ENCODE peak calls at places on chromosomes 6 and 20, in six cellular contexts. K is ovary, G is stomach, Q is suprapubic skin, P is tibial nerve, B is sigmoid colon. Y is an unnamed sample.
A peak's percentile ranks its signal among the peaks of the same experiment; 100 is the strongest.

GRCh38 chr6:25423358-25423757 is 144.2 kb downstream of the CARMIL1 start:
- DNase-seq in K (no peak), G (no peak), Q (no peak), P (no peak), B (no peak), Y (no peak)

GRCh38 chr6:27893836-27894807 is 18.1 kb downstream of the OR2B2 start:
- DNase-seq in K (peak; percentile 82), G (peak; percentile 81), Q (peak; percentile 90), P (peak; percentile 86), B (peak; percentile 94), Y (peak; percentile 76)

GRCh38 chr20:2297352-2297717 is 1.5 kb downstream of the TGM3 start:
- DNase-seq in K (no peak), G (no peak), Q (no peak), P (no peak), B (no peak), Y (no peak)

GRCh38 chr20:24370911-24371695 is 98.3 kb upstream of the SYNDIG1 start:
- DNase-seq in K (no peak), G (no peak), Q (no peak), P (no peak), B (no peak), Y (no peak)

GRCh38 chr6:149831380-149831820 is 32.8 kb downstream of the LRP11 start:
- DNase-seq in K (no peak), G (no peak), Q (no peak), P (no peak), B (no peak), Y (no peak)

GRCh38 chr6:97203343-97203742 is 79.7 kb downstream of the MMS22L start:
- DNase-seq in K (no peak), G (no peak), Q (no peak), P (no peak), B (no peak), Y (no peak)

GRCh38 chr6:5534643-5535042 is 273.3 kb downstream of the FARS2 start:
- DNase-seq in K (no peak), G (no peak), Q (no peak), P (no peak), B (no peak), Y (no peak)

GRCh38 chr20:22561965-22562581 is 22.3 kb downstream of the FOXA2 start:
- DNase-seq in K (no peak), G (no peak), Q (no peak), P (no peak), B (no peak), Y (no peak)

GRCh38 chr6:124535746-124536145 is 426.5 kb upstream of the RNF217 start:
- DNase-seq in K (no peak), G (no peak), Q (no peak), P (no peak), B (no peak), Y (no peak)

GRCh38 chr20:13821876-13822275 is 37.0 kb downstream of the NDUFAF5 start:
- DNase-seq in K (no peak), G (no peak), Q (no peak), P (no peak), B (no peak), Y (peak; percentile 53)

GRCh38 chr6:93731306-93731705 is 311.9 kb upstream of the EPHA7 start:
- DNase-seq in K (no peak), G (no peak), Q (no peak), P (no peak), B (no peak), Y (no peak)

GRCh38 chr6:13561624-13562267 is 12.7 kb upstream of the SIRT5 start:
- DNase-seq in K (no peak), G (no peak), Q (no peak), P (peak; percentile 40), B (no peak), Y (no peak)

GRCh38 chr20:33878583-33878982 is 67.4 kb downstream of the CHMP4B start:
- DNase-seq in K (no peak), G (no peak), Q (no peak), P (no peak), B (no peak), Y (no peak)

GRCh38 chr6:142624978-142625715 is 319.8 kb downstream of the HIVEP2 start:
- DNase-seq in K (no peak), G (no peak), Q (no peak), P (no peak), B (no peak), Y (no peak)

GRCh38 chr20:61600061-61600460 is 348.0 kb downstream of the CDH4 start:
- DNase-seq in K (no peak), G (no peak), Q (no peak), P (no peak), B (no peak), Y (no peak)

GRCh38 chr20:18138266-18138582 is 561 bp downstream of the KAT14 start:
- DNase-seq in K (no peak), G (no peak), Q (no peak), P (no peak), B (no peak), Y (no peak)

GRCh38 chr6:116611020-116611419 is 5.3 kb upstream of the RSPH4A start:
- DNase-seq in K (no peak), G (no peak), Q (no peak), P (no peak), B (no peak), Y (no peak)

GRCh38 chr6:84618836-84619235 is 145.6 kb downstream of the TBX18 start:
- DNase-seq in K (no peak), G (no peak), Q (no peak), P (no peak), B (no peak), Y (no peak)

GRCh38 chr20:17796096-17796563 is 96.4 kb downstream of the BANF2 start:
- DNase-seq in K (peak; percentile 64), G (peak; percentile 35), Q (no peak), P (peak; percentile 74), B (peak; percentile 83), Y (peak; percentile 73)

GRCh38 chr6:117072134-117072533 is 193.2 kb upstream of the VGLL2 start:
- DNase-seq in K (no peak), G (no peak), Q (no peak), P (no peak), B (no peak), Y (no peak)

GRCh38 chr20:57445298-57445697 is 54.1 kb downstream of the RBM38 start:
- DNase-seq in K (peak; percentile 82), G (no peak), Q (no peak), P (no peak), B (peak; percentile 96), Y (no peak)

GRCh38 chr6:136524936-136525413 is 25.2 kb downstream of the MAP7 start:
- DNase-seq in K (no peak), G (no peak), Q (no peak), P (no peak), B (no peak), Y (no peak)

GRCh38 chr6:138467901-138468300 is 31.4 kb downstream of the NHSL1 start:
- DNase-seq in K (no peak), G (no peak), Q (no peak), P (no peak), B (no peak), Y (no peak)

GRCh38 chr20:63025534-63026331 is 19.0 kb upstream of the BHLHE23 start:
- DNase-seq in K (no peak), G (no peak), Q (no peak), P (no peak), B (no peak), Y (peak; percentile 78)

GRCh38 chr6:130269969-130270635 is 47.4 kb upstream of the SAMD3 start:
- DNase-seq in K (no peak), G (no peak), Q (no peak), P (no peak), B (no peak), Y (no peak)

GRCh38 chr6:71012871-71013456 is 56.1 kb upstream of the B3GAT2 start:
- DNase-seq in K (no peak), G (no peak), Q (no peak), P (peak; percentile 6), B (no peak), Y (no peak)

DNA sequence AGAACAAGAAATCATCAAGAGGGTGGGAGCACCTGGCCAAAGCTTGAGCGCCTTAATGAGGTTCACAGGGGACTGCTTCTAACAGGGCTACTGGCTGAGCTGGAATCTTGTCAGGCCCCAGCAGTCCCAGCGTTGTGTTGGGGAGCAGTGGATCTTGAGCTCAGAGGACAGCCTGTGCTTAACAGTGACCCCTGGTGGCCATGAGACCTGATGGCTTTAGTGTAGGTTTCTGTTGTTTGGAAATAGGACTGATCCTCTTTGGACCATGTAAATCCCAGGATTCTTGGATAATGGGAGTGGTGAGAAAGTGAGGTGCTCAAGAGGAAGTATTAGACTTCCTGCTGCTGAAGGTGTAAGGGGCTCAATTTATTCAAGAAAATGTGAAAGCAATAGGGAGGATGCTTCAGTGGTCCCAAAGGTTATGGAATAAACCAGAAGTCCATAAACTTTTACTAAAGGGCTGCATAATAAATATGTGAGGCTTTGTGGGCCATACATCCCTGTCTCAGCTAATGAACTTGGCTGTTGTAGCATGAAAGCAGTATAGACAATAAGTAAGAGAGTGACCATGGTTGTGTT is 216.2 kb downstream of the NFATC2 start:
- DNase-seq in K (peak; percentile 29), G (peak; percentile 63), Q (no peak), P (peak; percentile 28), B (no peak), Y (no peak)
- TF ChIP-seq CTCF in K (no peak), G (peak; percentile 54), Q (peak; percentile 56), P (peak; percentile 50), B (no peak), Y (peak; percentile 29)

DNA sequence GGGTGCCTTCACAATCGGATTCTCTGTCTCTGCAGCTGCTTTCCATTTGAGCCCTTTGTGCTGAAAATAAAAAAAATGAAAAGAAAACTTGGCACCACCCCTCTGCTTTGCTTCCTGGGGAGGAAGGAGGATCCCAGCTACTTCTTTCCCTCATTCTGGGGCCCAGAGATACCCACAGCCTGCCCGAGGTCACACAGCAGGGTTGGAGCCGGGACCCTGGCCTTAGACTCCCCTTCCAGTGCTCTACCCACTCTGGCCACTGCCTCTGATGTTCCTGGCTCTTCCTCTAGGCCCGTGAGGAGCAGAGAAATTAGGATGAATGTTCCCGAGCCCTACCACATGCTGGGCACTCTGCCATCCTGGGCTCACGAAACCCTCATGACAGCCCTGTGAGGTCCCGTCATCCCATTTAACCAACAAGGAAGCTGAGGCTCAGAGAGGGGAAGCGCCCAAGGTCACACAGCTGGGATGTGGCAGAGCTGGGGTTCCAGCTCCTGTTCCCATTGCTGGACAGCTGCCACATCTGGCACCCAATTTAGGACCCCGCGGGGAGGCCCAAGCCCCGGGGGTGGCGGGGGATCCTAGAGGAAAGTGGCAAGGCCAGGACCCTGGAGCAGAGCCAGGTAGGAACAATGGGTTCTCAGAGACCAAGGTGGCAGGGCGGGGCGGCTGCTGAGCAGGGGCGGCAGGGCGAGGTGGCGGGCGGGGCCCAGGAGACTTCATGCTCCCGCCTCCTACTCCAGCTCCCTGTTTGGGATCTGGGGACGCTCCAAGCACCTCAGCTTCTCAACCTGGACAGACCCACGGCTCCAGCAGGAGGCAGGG is 76.6 kb downstream of the CEBPB start:
- DNase-seq in K (no peak), G (peak; percentile 91), Q (peak; percentile 91), P (peak; percentile 73), B (peak; percentile 82), Y (peak; percentile 89)
- TF ChIP-seq EP300 in K (no peak), G (no peak), Q (no peak), P (peak; percentile 69), B (no peak), Y (no peak)

GRCh38 chr6:90086517-90086916 is 192.2 kb downstream of the GJA10 start:
- DNase-seq in K (no peak), G (no peak), Q (no peak), P (no peak), B (no peak), Y (no peak)
- TF ChIP-seq CTCF in K (no peak), G (no peak), Q (no peak), P (no peak), B (no peak), Y (no peak)

GRCh38 chr6:99712560-99712959 is 105.9 kb downstream of the PRDM13 start:
- DNase-seq in K (no peak), G (no peak), Q (no peak), P (no peak), B (no peak), Y (no peak)
- TF ChIP-seq EP300 in K (no peak), G (no peak), Q (no peak), P (no peak), B (no peak), Y (no peak)

Y was measured in upper lobe of left lung.